ENCODE peak calls at places on chromosomes 13 and 19, in eight cellular contexts. One of them, this sample, is unnamed.

GRCh38 chr13:105798541-105798940 is 736.9 kb downstream of the EFNB2 start:
- DNase-seq in esophagus squamous epithelium: no peak
- DNase-seq in GM23338: no peak
- DNase-seq in A549: no peak
- DNase-seq in IMR-90: no peak
- DNase-seq in psoas muscle: no peak
- DNase-seq in SK-N-SH: no peak
- DNase-seq in OCI-LY7: no peak
- DNase-seq in this sample: no peak

GRCh38 chr13:86425127-86425526 is 625.9 kb upstream of the SLITRK6 start:
- DNase-seq in IMR-90: no peak
- DNase-seq in GM23338: peak; percentile 8
- DNase-seq in psoas muscle: no peak
- DNase-seq in SK-N-SH: no peak
- DNase-seq in OCI-LY7: no peak
- DNase-seq in A549: no peak
- DNase-seq in esophagus squamous epithelium: no peak
- DNase-seq in this sample: no peak

GRCh38 chr19:45297674-45298073 is 25.0 kb downstream of the CKM start:
- DNase-seq in IMR-90: no peak
- DNase-seq in SK-N-SH: no peak
- DNase-seq in GM23338: no peak
- DNase-seq in esophagus squamous epithelium: no peak
- DNase-seq in psoas muscle: no peak
- DNase-seq in A549: no peak
- DNase-seq in OCI-LY7: no peak
- DNase-seq in this sample: no peak

GRCh38 chr13:37481858-37482227 is 116.7 kb downstream of the POSTN start:
- DNase-seq in psoas muscle: no peak
- DNase-seq in OCI-LY7: no peak
- DNase-seq in IMR-90: no peak
- DNase-seq in GM23338: no peak
- DNase-seq in A549: no peak
- DNase-seq in esophagus squamous epithelium: no peak
- DNase-seq in SK-N-SH: no peak
- DNase-seq in this sample: no peak

GRCh38 chr19:812049-812816 is 9.5 kb downstream of the PLPPR3 start:
- DNase-seq in esophagus squamous epithelium: no peak
- DNase-seq in GM23338: peak; percentile 53
- DNase-seq in OCI-LY7: no peak
- DNase-seq in psoas muscle: no peak
- DNase-seq in A549: no peak
- DNase-seq in SK-N-SH: peak; percentile 61
- DNase-seq in IMR-90: no peak
- DNase-seq in this sample: no peak

GRCh38 chr13:98222081-98222554 is 45.0 kb upstream of the RNF113B start:
- DNase-seq in esophagus squamous epithelium: no peak
- DNase-seq in OCI-LY7: no peak
- DNase-seq in SK-N-SH: no peak
- DNase-seq in GM23338: no peak
- DNase-seq in psoas muscle: no peak
- DNase-seq in IMR-90: peak; percentile 77
- DNase-seq in A549: no peak
- DNase-seq in this sample: no peak

GRCh38 chr19:49502866-49503581 is 6.8 kb downstream of the RPS11 start:
- DNase-seq in OCI-LY7: peak; percentile 74
- DNase-seq in IMR-90: peak; percentile 81
- DNase-seq in GM23338: peak; percentile 58
- DNase-seq in A549: peak; percentile 79
- DNase-seq in SK-N-SH: peak; percentile 64
- DNase-seq in psoas muscle: peak; percentile 52
- DNase-seq in esophagus squamous epithelium: no peak
- DNase-seq in this sample: no peak

GRCh38 chr13:100039740-100040139 is 49.2 kb upstream of the PCCA start:
- DNase-seq in IMR-90: peak; percentile 3
- DNase-seq in esophagus squamous epithelium: no peak
- DNase-seq in A549: peak; percentile 61
- DNase-seq in SK-N-SH: no peak
- DNase-seq in psoas muscle: no peak
- DNase-seq in GM23338: no peak
- DNase-seq in OCI-LY7: no peak
- DNase-seq in this sample: no peak

GRCh38 chr13:21061077-21061945 is at the start of gene LATS2:
- DNase-seq in psoas muscle: peak; percentile 97
- DNase-seq in A549: peak; percentile 89
- DNase-seq in OCI-LY7: peak; percentile 41
- DNase-seq in GM23338: peak; percentile 99
- DNase-seq in IMR-90: peak; percentile 94
- DNase-seq in esophagus squamous epithelium: peak; percentile 53
- DNase-seq in SK-N-SH: peak; percentile 62
- DNase-seq in this sample: peak; percentile 98

GRCh38 chr13:99422556-99423220 is 78.6 kb upstream of the TM9SF2 start:
- DNase-seq in GM23338: no peak
- DNase-seq in SK-N-SH: no peak
- DNase-seq in psoas muscle: no peak
- DNase-seq in IMR-90: no peak
- DNase-seq in OCI-LY7: no peak
- DNase-seq in esophagus squamous epithelium: no peak
- DNase-seq in A549: no peak
- DNase-seq in this sample: peak; percentile 43

GRCh38 chr19:35720648-35721047 is 2.8 kb downstream of the KMT2B start:
- DNase-seq in GM23338: no peak
- DNase-seq in SK-N-SH: no peak
- DNase-seq in OCI-LY7: no peak
- DNase-seq in A549: no peak
- DNase-seq in IMR-90: no peak
- DNase-seq in esophagus squamous epithelium: no peak
- DNase-seq in psoas muscle: no peak
- DNase-seq in this sample: no peak

GRCh38 chr19:35718345-35719041 is 690 bp downstream of the KMT2B start:
- DNase-seq in OCI-LY7: peak; percentile 59
- DNase-seq in esophagus squamous epithelium: no peak
- DNase-seq in A549: peak; percentile 40
- DNase-seq in GM23338: peak; percentile 37
- DNase-seq in IMR-90: no peak
- DNase-seq in psoas muscle: peak; percentile 40
- DNase-seq in SK-N-SH: peak; percentile 69
- DNase-seq in this sample: no peak

GRCh38 chr19:35717665-35718344 is at the start of gene KMT2B:
- DNase-seq in esophagus squamous epithelium: no peak
- DNase-seq in GM23338: peak; percentile 98
- DNase-seq in SK-N-SH: peak; percentile 99
- DNase-seq in psoas muscle: peak; percentile 97
- DNase-seq in OCI-LY7: no peak
- DNase-seq in IMR-90: no peak
- DNase-seq in A549: peak; percentile 98
- DNase-seq in this sample: no peak

GRCh38 chr19:35720163-35720524 is 2.3 kb downstream of the KMT2B start:
- DNase-seq in IMR-90: no peak
- DNase-seq in GM23338: no peak
- DNase-seq in SK-N-SH: no peak
- DNase-seq in OCI-LY7: no peak
- DNase-seq in A549: no peak
- DNase-seq in psoas muscle: no peak
- DNase-seq in esophagus squamous epithelium: no peak
- DNase-seq in this sample: no peak

GRCh38 chr19:35719402-35720162 is 1.8 kb downstream of the KMT2B start:
- DNase-seq in A549: no peak
- DNase-seq in psoas muscle: no peak
- DNase-seq in IMR-90: no peak
- DNase-seq in SK-N-SH: no peak
- DNase-seq in OCI-LY7: no peak
- DNase-seq in GM23338: no peak
- DNase-seq in esophagus squamous epithelium: no peak
- DNase-seq in this sample: peak; percentile 64
- H3K4me1 ChIP-seq in A549: peaks cover 20% of the 10 kb centered on the region
- H3K4me1 ChIP-seq in psoas muscle: peaks cover 23% of the 10 kb centered on the region
- H3K4me1 ChIP-seq in IMR-90: peaks cover 14% of the 10 kb centered on the region
- H3K4me1 ChIP-seq in SK-N-SH: peaks cover 24% of the 10 kb centered on the region
- H3K4me1 ChIP-seq in OCI-LY7: peaks cover 27% of the 10 kb centered on the region
- H3K4me1 ChIP-seq in GM23338: peaks cover 24% of the 10 kb centered on the region
- H3K4me1 ChIP-seq in esophagus squamous epithelium: peaks cover 41% of the 10 kb centered on the region
- H3K4me1 ChIP-seq in this sample: peaks cover 7% of the 10 kb centered on the region

DNA sequence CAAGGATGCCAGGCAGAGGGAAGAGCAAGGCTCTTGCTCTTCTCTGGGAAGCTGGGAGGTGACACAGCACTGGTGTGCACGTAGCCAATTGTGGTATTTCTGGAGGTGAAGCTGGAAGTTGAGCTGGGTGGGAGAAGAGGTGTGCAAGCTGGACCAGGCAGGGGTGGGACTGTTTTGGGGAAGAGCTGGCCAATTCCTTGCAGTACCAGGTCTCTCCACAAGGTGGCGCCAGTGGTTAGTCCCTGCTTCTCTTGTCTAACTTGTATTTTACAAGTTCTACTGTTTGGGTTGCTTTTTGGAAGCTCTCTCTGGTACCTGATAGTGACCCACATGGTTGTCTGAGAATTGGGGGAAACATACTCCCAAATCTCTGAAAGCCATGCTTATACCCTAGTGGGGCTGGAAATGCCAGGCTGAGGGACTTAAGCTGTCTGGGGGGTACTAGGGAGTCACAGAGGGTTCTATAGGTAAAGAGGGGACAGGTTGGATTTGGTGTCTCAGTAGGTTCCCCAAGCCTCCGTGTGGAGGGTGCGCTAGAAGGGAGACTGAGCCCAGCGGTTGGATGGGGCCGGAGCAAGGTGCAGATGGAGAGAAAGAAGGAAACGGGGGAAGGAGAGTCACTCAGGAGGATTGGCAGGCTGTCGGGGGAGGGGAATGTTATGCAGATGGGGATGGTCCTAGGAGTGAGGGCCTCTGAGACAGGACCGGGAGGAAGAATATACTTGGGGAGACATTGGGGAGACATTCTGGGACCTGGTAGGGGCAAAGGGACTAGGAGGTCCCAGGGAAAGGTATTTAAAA is 3.0 kb downstream of the HPN start:
- DNase-seq in SK-N-SH: peak; percentile 85
- DNase-seq in A549: peak; percentile 76
- DNase-seq in OCI-LY7: peak; percentile 56
- DNase-seq in GM23338: peak; percentile 73
- DNase-seq in psoas muscle: peak; percentile 63
- DNase-seq in esophagus squamous epithelium: no peak
- DNase-seq in IMR-90: peak; percentile 43
- DNase-seq in this sample: no peak
- TF ChIP-seq CTCF in SK-N-SH: peak; percentile 98
- TF ChIP-seq CTCF in A549: peak; percentile 99
- TF ChIP-seq CTCF in OCI-LY7: peak; percentile 99
- TF ChIP-seq CTCF in GM23338: peak; percentile 98
- TF ChIP-seq CTCF in psoas muscle: peak; percentile 98
- TF ChIP-seq CTCF in esophagus squamous epithelium: peak; percentile 91
- TF ChIP-seq CTCF in IMR-90: peak; percentile 81
- TF ChIP-seq CTCF in this sample: peak; percentile 77

GRCh38 chr19:39407394-39407643 is 672 bp downstream of the ZFP36 start:
- DNase-seq in psoas muscle: no peak
- DNase-seq in SK-N-SH: no peak
- DNase-seq in OCI-LY7: no peak
- DNase-seq in IMR-90: no peak
- DNase-seq in esophagus squamous epithelium: peak; percentile 39
- DNase-seq in GM23338: no peak
- DNase-seq in A549: no peak
- DNase-seq in this sample: peak; percentile 83

GRCh38 chr19:39408392-39409206 is 2.0 kb downstream of the ZFP36 start:
- DNase-seq in psoas muscle: no peak
- DNase-seq in SK-N-SH: no peak
- DNase-seq in esophagus squamous epithelium: no peak
- DNase-seq in A549: peak; percentile 61
- DNase-seq in IMR-90: peak; percentile 52
- DNase-seq in OCI-LY7: no peak
- DNase-seq in GM23338: no peak
- DNase-seq in this sample: no peak

GRCh38 chr19:39406656-39407393 is at the start of gene ZFP36:
- DNase-seq in OCI-LY7: peak; percentile 86
- DNase-seq in psoas muscle: peak; percentile 59
- DNase-seq in SK-N-SH: peak; percentile 94
- DNase-seq in IMR-90: peak; percentile 83
- DNase-seq in esophagus squamous epithelium: peak; percentile 58
- DNase-seq in A549: peak; percentile 93
- DNase-seq in GM23338: peak; percentile 83
- DNase-seq in this sample: peak; percentile 70

GRCh38 chr19:39409207-39409885 is 2.7 kb downstream of the ZFP36 start:
- DNase-seq in GM23338: peak; percentile 99
- DNase-seq in IMR-90: peak; percentile 61
- DNase-seq in psoas muscle: peak; percentile 95
- DNase-seq in A549: peak; percentile 89
- DNase-seq in OCI-LY7: peak; percentile 77
- DNase-seq in SK-N-SH: peak; percentile 75
- DNase-seq in esophagus squamous epithelium: peak; percentile 79
- DNase-seq in this sample: peak; percentile 71

GRCh38 chr19:39407644-39408391 is 1.2 kb downstream of the ZFP36 start:
- DNase-seq in esophagus squamous epithelium: no peak
- DNase-seq in OCI-LY7: peak; percentile 82
- DNase-seq in SK-N-SH: no peak
- DNase-seq in psoas muscle: peak; percentile 51
- DNase-seq in IMR-90: no peak
- DNase-seq in A549: peak; percentile 60
- DNase-seq in GM23338: peak; percentile 59
- DNase-seq in this sample: peak; percentile 75
- H3K4me3 ChIP-seq in esophagus squamous epithelium: peak overlapping the region; percentile 76
- H3K4me3 ChIP-seq in OCI-LY7: peak overlapping the region; percentile 96
- H3K4me3 ChIP-seq in SK-N-SH: peak overlapping the region; percentile 98
- H3K4me3 ChIP-seq in psoas muscle: peak overlapping the region; percentile 97
- H3K4me3 ChIP-seq in IMR-90: peak overlapping the region; percentile 68
- H3K4me3 ChIP-seq in A549: peak overlapping the region; percentile 76
- H3K4me3 ChIP-seq in GM23338: peak overlapping the region; percentile 99
- H3K4me3 ChIP-seq in this sample: peak overlapping the region; percentile 98

DNA sequence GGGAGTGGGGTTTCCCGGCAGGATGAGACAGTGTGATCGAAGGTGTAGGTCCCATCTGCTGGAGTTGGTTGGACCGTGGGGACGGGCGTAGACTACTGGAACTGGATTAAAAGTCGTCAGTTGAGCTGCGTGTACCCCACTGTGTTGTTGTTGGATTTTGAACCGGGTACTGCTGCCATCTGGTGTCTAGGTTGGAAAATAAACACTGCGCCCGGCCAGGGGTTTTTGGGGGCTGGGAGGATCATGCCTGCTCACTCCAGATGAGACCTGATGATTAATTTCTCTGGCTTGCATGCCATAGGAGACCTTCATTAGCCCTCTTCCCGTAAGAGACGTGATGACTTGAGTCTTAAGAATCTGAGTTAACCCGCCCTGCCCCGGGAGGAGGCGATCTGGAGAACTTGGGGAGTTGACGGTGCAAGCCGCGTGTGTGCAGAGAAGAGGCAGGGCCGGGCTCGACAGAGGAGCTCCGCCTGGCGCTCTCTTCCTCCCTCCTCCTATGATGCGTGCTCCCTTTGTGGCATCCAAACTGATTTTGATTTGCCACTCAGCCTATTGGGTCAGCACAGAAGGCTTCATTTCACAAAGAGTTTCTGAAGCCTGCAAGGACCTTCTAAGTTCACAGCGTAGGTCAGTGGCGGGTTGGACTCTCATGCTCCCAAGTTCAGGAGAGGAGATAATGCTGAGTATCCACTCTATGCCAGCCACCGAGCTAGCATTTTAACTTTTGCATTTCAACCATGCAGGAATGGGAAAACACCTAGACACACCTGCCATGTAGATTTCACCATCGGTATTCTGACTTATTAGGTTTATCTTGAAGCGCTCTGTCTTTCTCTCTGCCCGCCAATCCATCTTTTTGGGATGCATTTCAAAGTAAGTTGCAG is 2.7 kb downstream of the UHRF1 start:
- DNase-seq in psoas muscle: peak; percentile 74
- DNase-seq in esophagus squamous epithelium: no peak
- DNase-seq in A549: peak; percentile 94
- DNase-seq in OCI-LY7: peak; percentile 75
- DNase-seq in IMR-90: peak; percentile 100
- DNase-seq in SK-N-SH: peak; percentile 82
- DNase-seq in GM23338: peak; percentile 77
- DNase-seq in this sample: peak; percentile 94
- H3K4me1 ChIP-seq in psoas muscle: peaks cover 19% of the 10 kb centered on the region
- H3K4me1 ChIP-seq in esophagus squamous epithelium: peaks cover 77% of the 10 kb centered on the region
- H3K4me1 ChIP-seq in A549: peaks cover 54% of the 10 kb centered on the region
- H3K4me1 ChIP-seq in OCI-LY7: peaks cover 29% of the 10 kb centered on the region
- H3K4me1 ChIP-seq in IMR-90: peaks cover 38% of the 10 kb centered on the region
- H3K4me1 ChIP-seq in SK-N-SH: peaks cover 28% of the 10 kb centered on the region
- H3K4me1 ChIP-seq in GM23338: peaks cover 22% of the 10 kb centered on the region
- H3K4me1 ChIP-seq in this sample: peaks cover 18% of the 10 kb centered on the region

This sample was measured in ascending aorta.